ENCODE peak calls at places on chromosomes 5 and 9, in four cellular contexts. R is activated CD4-positive, alpha-beta T cell treated with anti-CD3 and anti-CD28 coated beads, Interleukin-2, amount 50 U/mL, for 4 hours; Y is M059J; B is SHP77. P is an unnamed sample.

GRCh38 chr5:15002791-15003190 is 131.2 kb upstream of the ANKH start:
- DNase-seq in R (no peak), Y (no peak), B (no peak), P (no peak)

GRCh38 chr5:32102254-32102653 is 71.9 kb downstream of the GOLPH3 start:
- DNase-seq in R (no peak), Y (no peak), B (no peak), P (no peak)

GRCh38 chr9:110330484-110331115 is 7.1 kb downstream of the TXNDC8 start:
- DNase-seq in R (no peak), Y (peak; percentile 36), B (no peak), P (peak; percentile 50)

GRCh38 chr5:103436661-103437060 is 125.9 kb downstream of the NUDT12 start:
- DNase-seq in R (no peak), Y (no peak), B (no peak), P (no peak)

GRCh38 chr5:87423755-87424154 is 11.0 kb upstream of the CCNH start:
- DNase-seq in R (no peak), Y (no peak), B (no peak), P (no peak)

GRCh38 chr5:14270212-14270702 is 127.1 kb downstream of the TRIO start:
- DNase-seq in R (no peak), Y (peak; percentile 87), B (peak; percentile 93), P (peak; percentile 81)

GRCh38 chr9:5892456-5893133 is 1.9 kb downstream of the MLANA start:
- DNase-seq in R (no peak), Y (no peak), B (peak; percentile 23), P (peak; percentile 24)

GRCh38 chr5:150497274-150497988 is 10.5 kb upstream of the NDST1 start:
- DNase-seq in R (no peak), Y (peak; percentile 94), B (peak; percentile 19), P (peak; percentile 96)

GRCh38 chr9:110148384-110148783 is 59.6 kb downstream of the C9orf152 start:
- DNase-seq in R (no peak), Y (no peak), B (no peak), P (no peak)

GRCh38 chr9:134134949-134135342 is 936 bp upstream of the WDR5 start:
- DNase-seq in R (no peak), Y (no peak), B (no peak), P (no peak)

GRCh38 chr9:124453586-124454191 is 3.4 kb downstream of the ADGRD2 start:
- DNase-seq in R (no peak), Y (no peak), B (no peak), P (no peak)

GRCh38 chr9:99433555-99433954 is 211.5 kb downstream of the SEC61B start:
- DNase-seq in R (no peak), Y (peak; percentile 99), B (peak; percentile 43), P (peak; percentile 95)

GRCh38 chr9:134326754-134327526 is 685 bp downstream of the RXRA start:
- DNase-seq in R (no peak), Y (peak; percentile 51), B (no peak), P (peak; percentile 70)

GRCh38 chr9:137070906-137071275 is 534 bp upstream of the SAPCD2 start:
- DNase-seq in R (no peak), Y (peak; percentile 35), B (peak; percentile 41), P (no peak)

GRCh38 chr5:128290152-128290858 is 206.7 kb downstream of the SLC12A2 start:
- DNase-seq in R (no peak), Y (peak; percentile 33), B (peak; percentile 18), P (peak; percentile 33)

GRCh38 chr5:139147743-139148079 is 50.5 kb downstream of the SIL1 start:
- DNase-seq in R (no peak), Y (peak; percentile 87), B (no peak), P (peak; percentile 65)

GRCh38 chr9:588952-589351 is 252.5 kb upstream of the DMRT1 start:
- DNase-seq in R (no peak), Y (no peak), B (no peak), P (no peak)

GRCh38 chr5:134527961-134528424 is 2.5 kb downstream of the JADE2 start:
- DNase-seq in R (no peak), Y (no peak), B (no peak), P (no peak)

GRCh38 chr5:154857091-154857533 is 1.3 kb upstream of the CNOT8 start:
- DNase-seq in R (peak; percentile 25), Y (no peak), B (peak; percentile 58), P (peak; percentile 93)

GRCh38 chr5:96528262-96528661 is 95.2 kb upstream of the PCSK1 start:
- DNase-seq in R (no peak), Y (no peak), B (no peak), P (no peak)

GRCh38 chr5:76818844-76819831 is at the start of gene F2RL1:
- DNase-seq in R (peak; percentile 39), Y (peak; percentile 92), B (no peak), P (peak; percentile 85)

GRCh38 chr9:114238471-114238870 is 83.1 kb downstream of the COL27A1 start:
- DNase-seq in R (no peak), Y (no peak), B (no peak), P (peak; percentile 38)

GRCh38 chr5:149195337-149195887 is 54.1 kb downstream of the ABLIM3 start:
- DNase-seq in R (no peak), Y (no peak), B (no peak), P (no peak)

GRCh38 chr5:374631-375335 is 53.3 kb downstream of the AHRR start:
- DNase-seq in R (no peak), Y (no peak), B (no peak), P (no peak)

GRCh38 chr5:43425965-43426364 is 13.8 kb upstream of the CCL28 start:
- DNase-seq in R (no peak), Y (peak; percentile 97), B (no peak), P (peak; percentile 84)

GRCh38 chr5:53253421-53253871 is 143.9 kb upstream of the MOCS2 start:
- DNase-seq in R (no peak), Y (peak; percentile 94), B (no peak), P (peak; percentile 66)

GRCh38 chr5:655406-655805 is 37.7 kb downstream of the TPPP start:
- DNase-seq in R (no peak), Y (no peak), B (no peak), P (no peak)

GRCh38 chr5:86878250-86878649 is 260.5 kb downstream of the COX7C start:
- DNase-seq in R (no peak), Y (no peak), B (no peak), P (peak; percentile 0)

GRCh38 chr9:71363286-71363961 is 242.0 kb upstream of the TRPM3 start:
- DNase-seq in R (no peak), Y (no peak), B (no peak), P (no peak)

GRCh38 chr5:179788193-179788854 is 5.5 kb upstream of the LTC4S start:
- DNase-seq in R (no peak), Y (no peak), B (no peak), P (no peak)

P was measured in foreskin fibroblast.